ENCODE peak calls at places on chromosomes 6 and 20, in four cellular contexts. N, C, Y and I are unnamed samples.

GRCh38 chr20:37758332-37758731 is 64.5 kb downstream of the CTNNBL1 start:
- DNase-seq in N (peak), C (no peak), Y (no peak), I (peak)

GRCh38 chr6:5695260-5696245 is 311.2 kb downstream of the NRN1 start:
- DNase-seq in N (no peak), C (peak), Y (no peak), I (no peak)

GRCh38 chr6:13776602-13777001 is 37.8 kb downstream of the MCUR1 start:
- DNase-seq in N (no peak), C (no peak), Y (no peak), I (no peak)

GRCh38 chr6:75526502-75527127 is 33.0 kb upstream of the FILIP1 start:
- DNase-seq in N (peak), C (peak), Y (peak), I (peak)

GRCh38 chr6:149062653-149063348 is 254.7 kb upstream of the TAB2 start:
- DNase-seq in N (no peak), C (no peak), Y (no peak), I (no peak)

GRCh38 chr6:142683688-142684087 is 261.3 kb downstream of the HIVEP2 start:
- DNase-seq in N (no peak), C (peak), Y (no peak), I (no peak)

GRCh38 chr6:115821798-115822197 is 238.9 kb downstream of the FRK start:
- DNase-seq in N (no peak), C (no peak), Y (no peak), I (no peak)

GRCh38 chr20:10982692-10983091 is 308.9 kb upstream of the JAG1 start:
- DNase-seq in N (no peak), C (peak), Y (no peak), I (no peak)

GRCh38 chr20:2449386-2449785 is 21.2 kb downstream of the SNRPB start:
- DNase-seq in N (no peak), C (no peak), Y (no peak), I (no peak)

GRCh38 chr6:25170640-25171039 is 108.5 kb upstream of the CARMIL1 start:
- DNase-seq in N (no peak), C (no peak), Y (no peak), I (no peak)

GRCh38 chr6:46211917-46212316 is 41.1 kb upstream of the ENPP5 start:
- DNase-seq in N (no peak), C (no peak), Y (no peak), I (no peak)

GRCh38 chr6:168336967-168337366 is 17.4 kb upstream of the DACT2 start:
- DNase-seq in N (no peak), C (no peak), Y (no peak), I (no peak)

GRCh38 chr6:28725890-28726348 is 197.9 kb downstream of the TRIM27 start:
- DNase-seq in N (no peak), C (no peak), Y (no peak), I (peak)

GRCh38 chr6:138833819-138834539 is 38.1 kb downstream of the ECT2L start:
- DNase-seq in N (no peak), C (peak), Y (no peak), I (no peak)

GRCh38 chr6:147390909-147391536 is 117.5 kb upstream of the SAMD5 start:
- DNase-seq in N (peak), C (peak), Y (no peak), I (peak)

GRCh38 chr6:163182696-163183095 is 231.8 kb upstream of the QKI start:
- DNase-seq in N (no peak), C (no peak), Y (no peak), I (no peak)

GRCh38 chr6:132860254-132860653 is 45.9 kb downstream of the RPS12 start:
- DNase-seq in N (no peak), C (no peak), Y (no peak), I (no peak)